ENCODE peak calls at places on chromosomes 16 and 17, in nine cellular contexts. Z is fibroblast of the aortic adventitia; L is iPS DF 6.9; B is stimulated activated CD4-positive, alpha-beta T cell treated with anti-CD3 and anti-CD28 coated beads, Interleukin-4, amount 100 ng/mL, for 1 hour; H is stomach; T is NCI-H1048; J is RPMI7951; A is brain microvascular endothelial cell; I is activated T-helper 9 cell treated with anti-CD3 and anti-CD28 coated beads, Interleukin-2, amount 50 U/mL, for 16 hours. P is an unnamed sample.

GRCh38 chr16:68526143-68526781 is 12.8 kb upstream of the ZFP90 start:
- DNase-seq in T (no peak), L (no peak), A (no peak), B (no peak), J (peak), H (no peak), I (no peak), Z (no peak), P (no peak)

GRCh38 chr16:11263737-11264136 is 5.4 kb downstream of the TNP2 start:
- DNase-seq in A (no peak), I (no peak), Z (no peak), T (no peak), B (peak), L (no peak), H (no peak), J (no peak), P (peak)

GRCh38 chr17:82055965-82056728 is 4.4 kb downstream of the GPS1 start:
- DNase-seq in Z (no peak), B (peak), J (no peak), T (no peak), H (no peak), A (no peak), L (no peak), I (no peak), P (no peak)

GRCh38 chr17:78789149-78789662 is 7.1 kb upstream of the CYTH1 start:
- DNase-seq in Z (no peak), I (no peak), H (no peak), L (no peak), B (no peak), J (no peak), A (no peak), T (no peak), P (no peak)

GRCh38 chr17:80318166-80318565 is 57.5 kb downstream of the RNF213 start:
- DNase-seq in T (no peak), J (no peak), Z (no peak), H (no peak), A (no peak), L (no peak), B (no peak), I (no peak), P (no peak)

GRCh38 chr16:25838724-25839186 is 147.0 kb downstream of the HS3ST4 start:
- DNase-seq in H (no peak), B (no peak), Z (peak), J (peak), T (peak), A (peak), I (no peak), L (peak), P (no peak)

GRCh38 chr17:32007463-32008298 is 498 bp downstream of the LRRC37B start:
- DNase-seq in T (peak), H (no peak), L (no peak), B (peak), J (peak), I (peak), A (peak), Z (peak), P (peak)

GRCh38 chr17:34797724-34798123 is 163.5 kb downstream of the CCT6B start:
- DNase-seq in I (no peak), T (peak), H (no peak), A (peak), B (peak), J (peak), L (peak), Z (peak), P (no peak)

GRCh38 chr17:18321309-18321708 is 6.2 kb downstream of the SMCR8 start:
- DNase-seq in B (no peak), T (no peak), A (no peak), H (no peak), J (no peak), I (no peak), L (no peak), Z (no peak), P (no peak)

GRCh38 chr17:82808006-82808405 is 31.8 kb downstream of the ZNF750 start:
- DNase-seq in L (no peak), H (no peak), J (no peak), B (no peak), A (no peak), Z (no peak), T (no peak), I (no peak), P (no peak)

GRCh38 chr16:84905965-84906460 is 86.2 kb downstream of the CRISPLD2 start:
- DNase-seq in I (no peak), L (no peak), H (no peak), T (no peak), B (no peak), A (no peak), Z (no peak), J (no peak), P (no peak)

GRCh38 chr16:50616883-50617629 is 64.1 kb downstream of the SNX20 start:
- DNase-seq in T (no peak), A (no peak), J (no peak), H (peak), I (no peak), B (no peak), Z (no peak), L (no peak), P (no peak)

GRCh38 chr17:17681744-17682292 is 560 bp downstream of the RAI1 start:
- DNase-seq in I (no peak), Z (no peak), J (no peak), L (no peak), B (peak), H (no peak), T (no peak), A (no peak), P (peak)

GRCh38 chr16:17023606-17024005 is 447.2 kb downstream of the XYLT1 start:
- DNase-seq in T (no peak), L (no peak), B (no peak), J (no peak), I (no peak), A (no peak), Z (no peak), H (no peak), P (no peak)

GRCh38 chr17:43367588-43368242 is 31.1 kb upstream of the ARL4D start:
- DNase-seq in A (peak), J (peak), T (no peak), Z (peak), B (no peak), I (no peak), L (peak), H (no peak), P (peak)

P was measured in stimulated activated naive CD4-positive, alpha-beta T cell treated with Interleukin-2 at 50 U/mL for 16 hours.